ENCODE peak calls at places on chromosomes 3 and 15, in ten cellular contexts. J is GM12865; P is CD8-positive, alpha-beta memory T cell; I is stomach; V is GM06990; T is neuronal stem cell; S is bronchial epithelial cell; L is fibroblast of pulmonary artery; Q is tibial artery; A is endothelial cell of umbilical vein. Y is an unnamed sample.

GRCh38 chr15:65580287-65580686 is 30.6 kb downstream of the INTS14 start:
- DNase-seq in J (no peak), P (no peak), I (no peak), V (no peak), T (no peak), S (peak; percentile 58), L (peak; percentile 45), Q (no peak), A (no peak), Y (peak; percentile 31)

GRCh38 chr3:140276698-140277097 is 341.7 kb downstream of the CLSTN2 start:
- DNase-seq in J (peak; percentile 27), P (no peak), I (peak; percentile 26), V (no peak), T (no peak), S (peak; percentile 42), L (peak; percentile 23), Q (no peak), A (peak; percentile 5), Y (no peak)

GRCh38 chr15:68400066-68400456 is 31.9 kb downstream of the ITGA11 start:
- DNase-seq in J (no peak), P (no peak), I (no peak), V (no peak), T (no peak), S (peak; percentile 56), L (no peak), Q (no peak), A (no peak), Y (no peak)

GRCh38 chr15:60964527-60964926 is 264.6 kb downstream of the RORA start:
- DNase-seq in J (peak; percentile 2), P (no peak), I (no peak), V (no peak), T (no peak), S (no peak), L (no peak), Q (no peak), A (no peak), Y (no peak)

GRCh38 chr15:40137011-40137906 is 23.6 kb upstream of the BUB1B start:
- DNase-seq in J (no peak), P (no peak), I (no peak), V (no peak), T (no peak), S (no peak), L (no peak), Q (no peak), A (no peak), Y (no peak)

GRCh38 chr3:119746423-119746822 is 35.5 kb upstream of the NR1I2 start:
- DNase-seq in J (no peak), P (no peak), I (no peak), V (no peak), T (no peak), S (no peak), L (no peak), Q (no peak), A (no peak), Y (no peak)

GRCh38 chr3:106241593-106241992 is 372.8 kb upstream of the CBLB start:
- DNase-seq in J (no peak), P (no peak), I (no peak), V (no peak), T (no peak), S (no peak), L (no peak), Q (no peak), A (no peak), Y (no peak)

GRCh38 chr3:177493091-177493490 is 295.8 kb upstream of the TBL1XR1 start:
- DNase-seq in J (no peak), P (no peak), I (no peak), V (no peak), T (no peak), S (no peak), L (no peak), Q (no peak), A (no peak), Y (no peak)

GRCh38 chr3:104642827-104643226 is 723.9 kb upstream of the ALCAM start:
- DNase-seq in J (no peak), P (no peak), I (no peak), V (no peak), T (no peak), S (no peak), L (no peak), Q (no peak), A (no peak), Y (no peak)

GRCh38 chr3:32813180-32813579 is 4.6 kb upstream of the TRIM71 start:
- DNase-seq in J (no peak), P (no peak), I (no peak), V (no peak), T (no peak), S (no peak), L (no peak), Q (no peak), A (no peak), Y (no peak)

GRCh38 chr3:159640220-159640619 is 348.4 kb upstream of the IL12A start:
- DNase-seq in J (no peak), P (no peak), I (no peak), V (no peak), T (no peak), S (no peak), L (no peak), Q (no peak), A (no peak), Y (no peak)

GRCh38 chr15:90893175-90894090 is 9.1 kb downstream of the FES start:
- DNase-seq in J (no peak), P (no peak), I (no peak), V (no peak), T (no peak), S (no peak), L (no peak), Q (peak; percentile 61), A (no peak), Y (no peak)

GRCh38 chr3:172635588-172635987 is 75.3 kb downstream of the NCEH1 start:
- DNase-seq in J (peak; percentile 55), P (no peak), I (no peak), V (peak; percentile 15), T (no peak), S (peak; percentile 90), L (no peak), Q (no peak), A (peak; percentile 45), Y (no peak)

GRCh38 chr3:117036259-117036799 is 326.8 kb downstream of the TUSC7 start:
- DNase-seq in J (no peak), P (no peak), I (no peak), V (no peak), T (no peak), S (no peak), L (peak; percentile 74), Q (peak; percentile 67), A (peak; percentile 53), Y (peak; percentile 10)

DNA sequence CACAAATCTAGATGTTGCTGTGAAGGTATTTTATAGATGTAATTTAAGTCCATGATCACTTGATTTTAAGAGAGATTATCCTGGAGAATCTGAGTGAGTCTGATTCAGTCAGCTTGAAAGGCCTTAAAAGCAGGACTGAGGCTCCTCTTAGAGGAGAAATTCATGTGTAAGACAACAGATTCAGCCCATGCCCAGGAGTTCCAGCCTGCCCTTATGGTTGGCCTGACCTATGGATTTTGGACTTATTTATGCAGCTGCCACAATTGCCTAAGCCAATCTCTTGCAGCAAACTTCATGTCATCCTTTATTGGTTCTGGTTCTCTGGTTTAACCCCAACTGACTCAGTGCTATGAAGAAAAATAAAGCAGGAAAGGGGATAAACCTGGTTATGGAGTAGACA is 296.5 kb upstream of the RASGRP1 start:
- DNase-seq in J (no peak), P (no peak), I (no peak), V (no peak), T (no peak), S (no peak), L (no peak), Q (no peak), A (no peak), Y (no peak)
- H3K4me3 ChIP-seq in J (no peak overlapping the region), P (no peak overlapping the region), I (no peak overlapping the region), V (no peak overlapping the region), T (no peak overlapping the region), S (no peak overlapping the region), L (no peak overlapping the region), Q (no peak overlapping the region), A (no peak overlapping the region), Y (no peak overlapping the region)

GRCh38 chr3:66224220-66224619 is 3.4 kb downstream of the SLC25A26 start:
- DNase-seq in J (no peak), P (no peak), I (no peak), V (no peak), T (no peak), S (peak; percentile 61), L (no peak), Q (no peak), A (no peak), Y (no peak)

GRCh38 chr3:66220602-66221377 is at the start of gene SLC25A26:
- DNase-seq in J (peak; percentile 97), P (peak; percentile 97), I (peak; percentile 97), V (peak; percentile 93), T (peak; percentile 92), S (peak; percentile 94), L (peak; percentile 98), Q (peak; percentile 98), A (peak; percentile 98), Y (peak; percentile 78)

GRCh38 chr3:66215106-66215505 is 5.7 kb upstream of the SLC25A26 start:
- DNase-seq in J (no peak), P (no peak), I (no peak), V (no peak), T (no peak), S (no peak), L (no peak), Q (no peak), A (no peak), Y (no peak)

GRCh38 chr3:66220066-66220465 is 735 bp upstream of the SLC25A26 start:
- DNase-seq in J (no peak), P (no peak), I (no peak), V (no peak), T (no peak), S (peak; percentile 10), L (no peak), Q (no peak), A (peak; percentile 24), Y (no peak)
- H3K4me3 ChIP-seq in J (peak overlapping the region; percentile 85), P (peak overlapping the region; percentile 92), I (peak overlapping the region; percentile 69), V (peak overlapping the region; percentile 94), T (peak overlapping the region; percentile 59), S (peak overlapping the region; percentile 84), L (peak overlapping the region; percentile 74), Q (peak overlapping the region; percentile 68), A (peak overlapping the region; percentile 88), Y (peak overlapping the region; percentile 85)

DNA sequence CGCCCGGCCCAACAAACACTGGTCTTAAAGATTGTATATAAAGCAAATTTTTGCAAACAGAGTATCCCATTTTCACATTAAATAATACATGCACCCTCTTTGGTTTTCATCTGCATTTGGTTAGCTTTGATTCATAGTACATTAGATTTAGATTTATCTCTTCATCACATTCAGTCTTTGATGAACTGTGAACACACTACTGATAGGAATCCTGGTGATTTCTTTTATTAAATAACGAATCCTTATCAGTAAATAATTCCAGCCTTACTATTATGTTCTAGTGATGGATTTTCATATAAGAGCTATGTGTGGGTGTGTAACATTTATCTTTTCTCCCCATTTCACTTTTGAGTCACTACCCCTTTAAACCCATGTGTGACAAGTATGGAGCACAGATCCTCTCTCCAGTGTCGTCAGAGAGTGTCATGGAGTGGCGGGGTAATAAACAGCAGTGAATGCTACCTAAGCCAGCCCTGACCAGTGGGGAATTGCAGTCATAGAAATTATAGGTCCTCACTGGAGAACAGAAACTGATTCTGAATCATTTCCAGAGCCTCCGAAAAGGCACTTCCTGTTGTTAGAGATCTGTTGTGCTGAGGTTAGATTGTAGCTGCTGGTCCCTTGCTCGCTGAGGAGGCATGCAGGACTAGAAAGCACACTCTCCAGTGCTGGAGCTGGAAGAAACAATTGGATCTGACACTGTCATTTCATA is 22.0 kb downstream of the SLC7A14 start:
- DNase-seq in J (peak; percentile 72), P (no peak), I (no peak), V (peak; percentile 17), T (no peak), S (no peak), L (peak; percentile 66), Q (no peak), A (peak; percentile 86), Y (peak; percentile 29)
- H3K4me3 ChIP-seq in J (no peak overlapping the region), P (no peak overlapping the region), I (no peak overlapping the region), V (peak overlapping the region; percentile 14), T (peak overlapping the region; percentile 26), S (no peak overlapping the region), L (peak overlapping the region; percentile 2), Q (no peak overlapping the region), A (no peak overlapping the region), Y (no peak overlapping the region)

GRCh38 chr3:99542771-99543518 is 95.4 kb upstream of the COL8A1 start:
- DNase-seq in J (peak; percentile 26), P (no peak), I (no peak), V (no peak), T (no peak), S (peak; percentile 92), L (peak; percentile 49), Q (no peak), A (peak; percentile 68), Y (no peak)
- H3K4me3 ChIP-seq in J (no peak overlapping the region), P (no peak overlapping the region), I (no peak overlapping the region), V (no peak overlapping the region), T (no peak overlapping the region), S (no peak overlapping the region), L (no peak overlapping the region), Q (no peak overlapping the region), A (no peak overlapping the region), Y (no peak overlapping the region)

Y was measured in AG09309.